ENCODE peak calls at places on chromosome 22, in eight cellular contexts. E, N, G, W, R, S, X and P are unnamed samples.

GRCh38 chr22:42683599-42684283 is 34.5 kb upstream of the CYB5R3 start:
- DNase-seq in E (no peak), N (no peak), G (no peak), W (no peak), R (no peak), S (no peak), X (no peak), P (no peak)

GRCh38 chr22:49747130-49747529 is 80.5 kb downstream of the BRD1 start:
- DNase-seq in E (no peak), N (no peak), G (no peak), W (no peak), R (no peak), S (no peak), X (no peak), P (no peak)

GRCh38 chr22:38135133-38135706 is 24.7 kb upstream of the BAIAP2L2 start:
- DNase-seq in E (no peak), N (no peak), G (peak; percentile 77), W (no peak), R (no peak), S (peak; percentile 94), X (peak; percentile 96), P (no peak)

GRCh38 chr22:25447067-25447688 is 117.3 kb upstream of the GRK3 start:
- DNase-seq in E (no peak), N (no peak), G (no peak), W (no peak), R (no peak), S (no peak), X (no peak), P (no peak)

GRCh38 chr22:44821741-44822425 is 69.5 kb downstream of the ARHGAP8 start:
- DNase-seq in E (no peak), N (no peak), G (no peak), W (no peak), R (no peak), S (no peak), X (no peak), P (no peak)

GRCh38 chr22:31122532-31123291 is at the start of gene INPP5J:
- DNase-seq in E (no peak), N (peak; percentile 47), G (peak; percentile 81), W (peak; percentile 70), R (no peak), S (peak; percentile 72), X (peak; percentile 70), P (no peak)

GRCh38 chr22:46069518-46070214 is 80.7 kb upstream of the PPARA start:
- DNase-seq in E (peak; percentile 20), N (peak; percentile 92), G (peak; percentile 95), W (no peak), R (no peak), S (peak; percentile 94), X (peak; percentile 89), P (no peak)

GRCh38 chr22:23315341-23315917 is 135.1 kb downstream of the BCR start:
- DNase-seq in E (no peak), N (peak; percentile 29), G (peak; percentile 84), W (peak; percentile 34), R (peak; percentile 53), S (peak; percentile 85), X (peak; percentile 87), P (peak; percentile 53)

GRCh38 chr22:37186997-37187522 is 987 bp downstream of the C1QTNF6 start:
- DNase-seq in E (no peak), N (no peak), G (no peak), W (no peak), R (no peak), S (peak; percentile 51), X (peak; percentile 55), P (no peak)

GRCh38 chr22:31567702-31568101 is 71.4 kb downstream of the SFI1 start:
- DNase-seq in E (no peak), N (no peak), G (peak; percentile 17), W (no peak), R (no peak), S (no peak), X (no peak), P (no peak)

GRCh38 chr22:29938285-29938693 is 55.3 kb downstream of the MTMR3 start:
- DNase-seq in E (no peak), N (no peak), G (no peak), W (no peak), R (no peak), S (peak; percentile 5), X (peak; percentile 20), P (no peak)

GRCh38 chr22:46673677-46674236 is 53.6 kb downstream of the GRAMD4 start:
- DNase-seq in E (no peak), N (no peak), G (no peak), W (no peak), R (no peak), S (no peak), X (no peak), P (no peak)

GRCh38 chr22:47553436-47553835 is 791.0 kb downstream of the TBC1D22A start:
- DNase-seq in E (no peak), N (no peak), G (no peak), W (no peak), R (no peak), S (no peak), X (no peak), P (no peak)

GRCh38 chr22:27715078-27715477 is 86.5 kb downstream of the MN1 start:
- DNase-seq in E (no peak), N (no peak), G (peak; percentile 29), W (no peak), R (no peak), S (no peak), X (no peak), P (peak; percentile 70)

GRCh38 chr22:30129636-30130035 is 49.4 kb downstream of the HORMAD2 start:
- DNase-seq in E (no peak), N (no peak), G (no peak), W (no peak), R (no peak), S (no peak), X (no peak), P (no peak)

GRCh38 chr22:28810839-28811491 is 10.6 kb upstream of the XBP1 start:
- DNase-seq in E (no peak), N (no peak), G (no peak), W (no peak), R (no peak), S (no peak), X (no peak), P (no peak)

GRCh38 chr22:23193420-23193819 is 13.1 kb downstream of the BCR start:
- DNase-seq in E (no peak), N (no peak), G (no peak), W (no peak), R (no peak), S (no peak), X (no peak), P (no peak)

GRCh38 chr22:47089796-47090460 is 327.5 kb downstream of the TBC1D22A start:
- DNase-seq in E (no peak), N (no peak), G (no peak), W (no peak), R (no peak), S (no peak), X (no peak), P (no peak)

GRCh38 chr22:26894766-26895485 is 237.5 kb downstream of the MIAT start:
- DNase-seq in E (no peak), N (peak; percentile 42), G (peak; percentile 93), W (no peak), R (no peak), S (peak; percentile 97), X (peak; percentile 86), P (no peak)

GRCh38 chr22:30841264-30841663 is 127.3 kb downstream of the MORC2 start:
- DNase-seq in E (no peak), N (no peak), G (no peak), W (no peak), R (no peak), S (peak; percentile 44), X (peak; percentile 72), P (no peak)

GRCh38 chr22:21736084-21736642 is 569 bp upstream of the YPEL1 start:
- DNase-seq in E (peak; percentile 3), N (no peak), G (no peak), W (no peak), R (peak; percentile 20), S (no peak), X (no peak), P (no peak)

GRCh38 chr22:28882545-28882877 is 861 bp upstream of the ZNRF3 start:
- DNase-seq in E (no peak), N (no peak), G (no peak), W (no peak), R (no peak), S (peak; percentile 43), X (peak; percentile 49), P (no peak)

GRCh38 chr22:49151256-49152131 is 676.2 kb downstream of the BRD1 start:
- DNase-seq in E (no peak), N (no peak), G (no peak), W (no peak), R (no peak), S (no peak), X (no peak), P (no peak)

GRCh38 chr22:22810018-22810427 is 77.6 kb upstream of the IGLL5 start:
- DNase-seq in E (peak; percentile 72), N (peak; percentile 52), G (peak; percentile 23), W (no peak), R (peak; percentile 60), S (peak; percentile 27), X (peak; percentile 30), P (peak; percentile 14)

GRCh38 chr22:35312198-35313059 is 12.7 kb downstream of the TOM1 start:
- DNase-seq in E (no peak), N (no peak), G (peak; percentile 51), W (no peak), R (no peak), S (peak; percentile 86), X (peak; percentile 88), P (no peak)

GRCh38 chr22:31210830-31211503 is 1.1 kb upstream of the LIMK2 start:
- DNase-seq in E (no peak), N (no peak), G (no peak), W (no peak), R (no peak), S (peak; percentile 60), X (peak; percentile 29), P (no peak)

GRCh38 chr22:39223091-39223710 is 21.6 kb downstream of the PDGFB start:
- DNase-seq in E (no peak), N (no peak), G (no peak), W (no peak), R (no peak), S (no peak), X (no peak), P (peak; percentile 36)

GRCh38 chr22:34808618-34809017 is 257.3 kb upstream of the ISX start:
- DNase-seq in E (no peak), N (no peak), G (peak; percentile 53), W (no peak), R (no peak), S (peak; percentile 54), X (no peak), P (no peak)

GRCh38 chr22:24271406-24271760 is 752 bp downstream of the SPECC1L start:
- DNase-seq in E (no peak), N (no peak), G (no peak), W (no peak), R (no peak), S (peak; percentile 23), X (no peak), P (no peak)

GRCh38 chr22:50283821-50284220 is 13.6 kb upstream of the MAPK11 start:
- DNase-seq in E (no peak), N (no peak), G (no peak), W (no peak), R (no peak), S (no peak), X (no peak), P (no peak)

GRCh38 chr22:41028841-41029240 is 63.6 kb upstream of the EP300 start:
- DNase-seq in E (no peak), N (no peak), G (peak; percentile 89), W (no peak), R (no peak), S (peak; percentile 94), X (peak; percentile 94), P (no peak)

GRCh38 chr22:25013634-25014033 is 61.1 kb downstream of the KIAA1671 start:
- DNase-seq in E (no peak), N (no peak), G (no peak), W (no peak), R (no peak), S (no peak), X (peak; percentile 29), P (no peak)

GRCh38 chr22:45162531-45162930 is 1.2 kb upstream of the NUP50 start:
- DNase-seq in E (no peak), N (no peak), G (peak; percentile 40), W (no peak), R (no peak), S (no peak), X (no peak), P (no peak)

GRCh38 chr22:24207264-24208011 is 26.2 kb downstream of the SUSD2 start:
- DNase-seq in E (no peak), N (no peak), G (peak; percentile 21), W (no peak), R (no peak), S (peak; percentile 56), X (no peak), P (no peak)